ENCODE peak calls at places on chromosomes 3 and 15, in four cellular contexts. Q, G, N and T are unnamed samples. For H3K9me3, the result is how much of the 10 kb centered on the place peaks cover.

GRCh38 chr3:42120866-42121265 is 29.7 kb downstream of the TRAK1 start:
- DNase-seq in G (no peak), Q (no peak), N (no peak), T (no peak)

GRCh38 chr3:11718582-11719405 is 75.1 kb upstream of the VGLL4 start:
- DNase-seq in G (peak), N (peak), Q (peak), T (no peak)

GRCh38 chr3:61669676-61670299 is 108.4 kb downstream of the PTPRG start:
- DNase-seq in Q (no peak), N (no peak), G (no peak), T (no peak)

GRCh38 chr15:80856809-80857377 is 77.7 kb downstream of the CEMIP start:
- DNase-seq in N (no peak), Q (peak), G (no peak), T (no peak)

GRCh38 chr3:170726976-170727661 is 141.2 kb upstream of the SLC7A14 start:
- DNase-seq in G (no peak), N (no peak), Q (no peak), T (no peak)

GRCh38 chr15:50872832-50873231 is 35.7 kb upstream of the AP4E1 start:
- DNase-seq in N (no peak), Q (no peak), G (no peak), T (no peak)

GRCh38 chr15:62558640-62559039 is 393.6 kb upstream of the C2CD4B start:
- DNase-seq in G (no peak), Q (no peak), N (no peak), T (no peak)

GRCh38 chr3:46086083-46086437 is 58.8 kb upstream of the XCR1 start:
- DNase-seq in Q (no peak), N (no peak), G (no peak), T (no peak)

GRCh38 chr3:38627956-38628355 is 21.5 kb downstream of the SCN5A start:
- DNase-seq in G (no peak), N (no peak), Q (no peak), T (no peak)

GRCh38 chr15:41894791-41895463 is 1.1 kb upstream of the SPTBN5 start:
- DNase-seq in N (peak), Q (peak), G (no peak), T (no peak)

GRCh38 chr3:24704496-24704895 is 209.8 kb upstream of the THRB start:
- DNase-seq in Q (no peak), G (no peak), N (no peak), T (no peak)

GRCh38 chr3:156536524-156537316 is 18.2 kb downstream of the SSR3 start:
- DNase-seq in Q (no peak), G (no peak), N (no peak), T (no peak)

GRCh38 chr3:183491923-183492848 is 63.3 kb downstream of the KLHL6 start:
- DNase-seq in N (no peak), Q (no peak), G (no peak), T (no peak)

GRCh38 chr3:155744091-155744625 is 713 bp downstream of the PLCH1 start:
- DNase-seq in Q (peak), G (no peak), N (peak), T (no peak)

GRCh38 chr3:105094588-105094987 is 272.1 kb upstream of the ALCAM start:
- DNase-seq in N (no peak), Q (no peak), G (no peak), T (no peak)

GRCh38 chr15:58748040-58748786 is 1.3 kb downstream of the ADAM10 start:
- DNase-seq in N (no peak), G (no peak), Q (no peak), T (no peak)

GRCh38 chr3:140152851-140153640 is 218.1 kb downstream of the CLSTN2 start:
- DNase-seq in G (no peak), N (no peak), Q (no peak), T (no peak)

GRCh38 chr3:58691997-58692396 is 25.4 kb upstream of the FAM3D start:
- DNase-seq in N (no peak), G (no peak), Q (no peak), T (no peak)

GRCh38 chr15:96285306-96285705 is 45.2 kb upstream of the NR2F2 start:
- DNase-seq in Q (no peak), N (no peak), G (no peak), T (peak)

GRCh38 chr3:141303481-141304223 is 64.7 kb upstream of the ZBTB38 start:
- DNase-seq in G (no peak), Q (no peak), N (no peak), T (peak)

GRCh38 chr3:73255609-73256029 is 194.2 kb downstream of the EBLN2 start:
- DNase-seq in Q (no peak), N (no peak), G (no peak), T (peak)

GRCh38 chr3:129695203-129695602 is 88.7 kb upstream of the PLXND1 start:
- DNase-seq in N (no peak), G (no peak), Q (no peak), T (no peak)

GRCh38 chr3:79419222-79419621 is 348.6 kb downstream of the ROBO1 start:
- DNase-seq in N (no peak), G (no peak), Q (no peak), T (no peak)

GRCh38 chr15:56929389-56929788 is 10.9 kb downstream of the TCF12 start:
- DNase-seq in N (no peak), G (no peak), Q (no peak), T (no peak)

GRCh38 chr3:102163039-102163817 is 271.6 kb upstream of the ZPLD1 start:
- DNase-seq in Q (no peak), N (no peak), G (peak), T (no peak)

GRCh38 chr3:62159693-62160092 is 213.7 kb downstream of the FEZF2 start:
- DNase-seq in N (no peak), G (peak), Q (peak), T (no peak)

GRCh38 chr15:58752716-58753115 is 3.2 kb upstream of the ADAM10 start:
- DNase-seq in N (no peak), Q (no peak), G (no peak), T (no peak)

GRCh38 chr3:150372320-150373118 is 35.6 kb upstream of the TSC22D2 start:
- DNase-seq in N (no peak), Q (no peak), G (no peak), T (no peak)

GRCh38 chr3:24332092-24332491 is 162.6 kb downstream of the THRB start:
- DNase-seq in N (no peak), Q (no peak), G (no peak), T (no peak)

GRCh38 chr15:62165029-62165792 is at the start of gene C2CD4B:
- DNase-seq in G (no peak), N (peak), Q (peak), T (no peak)

GRCh38 chr3:176814252-176814651 is 383.0 kb downstream of the TBL1XR1 start:
- DNase-seq in N (no peak), G (peak), Q (peak), T (peak)

DNA sequence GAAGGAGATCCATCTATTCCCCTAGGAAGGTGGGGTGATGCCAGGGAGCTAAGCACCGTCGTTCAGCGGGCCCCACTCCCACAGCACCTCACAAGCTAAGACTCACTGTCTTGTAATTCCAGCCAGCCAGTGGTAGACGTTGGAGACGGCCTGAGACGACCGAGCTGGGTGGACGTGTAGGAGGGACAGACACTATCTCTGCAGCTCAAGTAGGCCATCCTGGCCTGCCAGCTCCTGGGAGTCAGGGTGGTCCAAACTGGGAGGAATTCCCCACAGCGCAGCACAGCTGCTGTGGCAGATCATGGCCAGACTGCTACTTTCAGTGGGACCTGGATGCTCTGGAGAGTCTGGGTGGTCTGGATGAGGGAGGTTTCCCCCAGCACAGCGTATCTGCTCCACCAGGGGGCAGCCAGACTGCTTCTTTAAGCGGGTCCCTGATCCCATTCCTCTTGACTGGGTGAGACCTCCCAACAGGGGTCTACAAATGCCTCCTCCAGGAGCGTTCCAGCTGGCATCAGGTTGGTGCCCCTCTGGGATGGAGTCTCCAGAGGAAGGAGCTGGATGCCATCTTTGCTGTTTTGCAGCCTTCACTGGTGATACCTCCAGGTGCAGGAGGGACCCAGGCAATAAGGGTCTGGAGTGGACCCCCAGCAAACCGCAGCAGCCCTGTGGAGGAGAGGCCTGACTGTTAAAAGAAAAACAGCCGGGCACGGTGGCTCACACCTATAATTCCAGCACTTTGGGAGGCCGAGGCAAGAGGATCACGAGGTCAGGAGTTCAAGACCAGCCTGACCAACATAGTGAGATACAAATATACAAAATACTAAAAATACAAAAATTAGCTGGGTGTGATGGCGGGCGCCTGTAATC is 27.6 kb downstream of the GNB5 start:
- DNase-seq in N (no peak), Q (no peak), G (no peak), T (no peak)
- TF ChIP-seq CTCF in N (peak), Q (peak), G (no peak), T (peak)

GRCh38 chr3:136938334-136938733 is 19.4 kb upstream of the IL20RB start:
- DNase-seq in Q (no peak), G (no peak), N (no peak), T (no peak)
- H3K4me3 ChIP-seq in Q (no peak), G (no peak), N (no peak), T (no peak)

DNA sequence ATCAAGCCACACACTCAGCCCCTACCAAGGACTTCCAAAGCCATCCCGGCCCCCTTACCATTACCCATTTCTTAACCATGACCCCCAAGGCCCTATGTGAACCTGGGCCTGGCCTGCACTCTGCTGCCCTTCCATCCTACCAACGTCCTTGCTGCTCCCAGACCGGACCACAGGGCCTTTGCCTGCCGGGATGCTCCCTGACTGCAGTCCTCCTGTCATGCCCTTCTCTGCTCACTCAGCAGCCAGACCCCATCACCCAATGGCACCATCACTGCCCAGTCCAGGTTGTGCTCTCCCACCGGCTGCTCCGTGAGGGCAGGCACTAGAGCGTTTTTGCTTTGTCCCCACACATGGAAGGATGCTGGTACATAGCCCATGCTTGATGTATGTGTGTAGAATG is 73.7 kb downstream of the OCA2 start:
- DNase-seq in Q (no peak), G (no peak), N (no peak), T (no peak)
- H3K9me3 ChIP-seq in Q (under half), G (under half), N (under half), T (under half)

DNA sequence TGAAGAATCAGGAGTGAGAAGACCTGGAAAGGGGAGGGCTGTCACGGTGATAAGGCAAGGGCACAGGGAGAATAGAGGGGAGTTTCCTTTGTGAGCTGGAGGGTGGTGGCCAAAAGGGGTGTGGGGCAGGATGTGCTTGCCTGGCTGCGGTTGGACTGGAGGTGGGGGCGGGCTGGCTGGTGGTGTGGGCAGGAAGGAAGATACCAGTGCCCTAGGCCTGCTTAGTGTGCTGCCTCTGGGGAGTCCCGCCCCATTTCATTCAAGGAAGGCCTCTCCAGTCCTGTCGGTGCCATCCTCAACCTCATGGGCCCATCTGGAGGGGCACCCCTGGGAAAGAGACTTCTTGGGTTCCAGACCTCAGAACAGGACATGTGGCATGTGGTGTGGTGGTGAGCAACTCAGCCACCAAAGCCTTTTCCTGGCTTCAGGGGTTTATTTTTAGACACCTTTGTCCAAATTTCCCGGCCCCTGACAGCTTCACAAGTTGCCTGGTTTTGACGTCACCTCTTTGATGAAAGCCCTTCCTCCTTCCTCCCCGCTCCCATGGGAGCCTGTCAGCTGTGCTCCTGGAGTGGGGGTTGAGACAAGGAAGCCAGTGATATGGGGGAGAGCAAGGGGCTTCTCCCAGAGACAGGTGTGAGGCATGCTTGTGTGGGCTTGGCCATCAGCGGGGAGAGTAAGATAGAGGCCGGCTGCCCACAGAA is 15.6 kb downstream of the TEX264 start:
- DNase-seq in G (no peak), N (peak), Q (peak), T (no peak)
- TF ChIP-seq CTCF in G (no peak), N (no peak), Q (no peak), T (no peak)

GRCh38 chr3:100403956-100404548 is 2.7 kb downstream of the LNP1 start:
- DNase-seq in Q (no peak), N (no peak), G (no peak), T (no peak)
- H3K4me3 ChIP-seq in Q (no peak), N (no peak), G (no peak), T (peak)

DNA sequence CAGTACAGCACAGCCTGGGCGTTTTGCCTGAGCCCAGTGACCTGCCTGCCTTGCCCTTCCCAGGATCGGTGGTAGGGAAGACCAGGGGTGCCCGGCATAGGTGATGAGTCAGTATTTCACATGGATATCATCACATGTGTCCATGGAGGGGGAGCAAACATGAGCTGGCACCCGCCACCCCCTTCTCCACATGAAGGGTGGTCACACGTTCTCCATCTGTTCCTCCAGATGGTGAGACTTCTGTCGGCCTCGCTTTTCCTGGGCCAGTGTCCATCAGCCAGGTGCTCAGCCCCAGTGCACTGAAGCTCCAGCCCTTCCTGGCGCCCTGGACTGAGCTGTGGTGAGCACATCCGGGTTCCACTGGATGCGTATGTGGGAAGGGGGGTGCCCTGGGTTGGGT is 208.4 kb downstream of the UBE3A start:
- DNase-seq in G (no peak), N (no peak), Q (no peak), T (no peak)
- H3K9me3 ChIP-seq in G (under half), N (under half), Q (under half), T (half or more)

GRCh38 chr3:191051037-191051436 is 148.0 kb upstream of the OSTN start:
- DNase-seq in Q (no peak), N (no peak), G (no peak), T (no peak)
- TF ChIP-seq CTCF in Q (peak), N (peak), G (no peak), T (peak)